ENCODE peak calls at places on chromosome 19, in seven cellular contexts. X is NCI-H2081; G is activated CD4-positive, alpha-beta T cell treated with anti-CD3 and anti-CD28 coated beads, Interleukin-2, amount 10 ng/mL, durations not matched to agents 7 days and 5 days; E is NCI-H1694; B is activated naive CD4-positive, alpha-beta T cell treated with anti-CD3 and anti-CD28 coated beads for 36 hours; K is aorta; A is kidney glomerular epithelial cell. P is an unnamed sample.

GRCh38 chr19:18159810-18160209 is 6.8 kb downstream of the PIK3R2 start:
- DNase-seq in X (no peak), G (no peak), E (no peak), B (no peak), K (no peak), A (no peak), P (no peak)

GRCh38 chr19:13861714-13862531 is 15.0 kb upstream of the NANOS3 start:
- DNase-seq in X (peak), G (peak), E (peak), B (peak), K (peak), A (peak), P (peak)

GRCh38 chr19:2495130-2495641 is 19.3 kb downstream of the GADD45B start:
- DNase-seq in X (peak), G (peak), E (no peak), B (no peak), K (peak), A (peak), P (no peak)

GRCh38 chr19:36140289-36141038 is 598 bp downstream of the CAPNS1 start:
- DNase-seq in X (peak), G (peak), E (peak), B (peak), K (peak), A (peak), P (peak)

GRCh38 chr19:43316591-43317319 is 36.7 kb upstream of the CD177 start:
- DNase-seq in X (no peak), G (no peak), E (no peak), B (no peak), K (no peak), A (no peak), P (no peak)

GRCh38 chr19:16467581-16467980 is 4.2 kb downstream of the EPS15L1 start:
- DNase-seq in X (no peak), G (no peak), E (no peak), B (no peak), K (no peak), A (no peak), P (no peak)

GRCh38 chr19:46471116-46471733 is at the start of gene PNMA8A:
- DNase-seq in X (no peak), G (no peak), E (peak), B (no peak), K (peak), A (peak), P (no peak)

GRCh38 chr19:52703917-52704316 is 30.9 kb downstream of the ZNF611 start:
- DNase-seq in X (no peak), G (no peak), E (no peak), B (no peak), K (no peak), A (no peak), P (no peak)

GRCh38 chr19:4061178-4061682 is 5.5 kb downstream of the ZBTB7A start:
- DNase-seq in X (no peak), G (no peak), E (no peak), B (no peak), K (peak), A (no peak), P (no peak)

GRCh38 chr19:33622505-33622808 is 704 bp downstream of the CHST8 start:
- DNase-seq in X (no peak), G (no peak), E (no peak), B (no peak), K (no peak), A (no peak), P (no peak)

GRCh38 chr19:13995878-13996765 is 10.0 kb downstream of the RFX1 start:
- DNase-seq in X (no peak), G (no peak), E (no peak), B (no peak), K (peak), A (no peak), P (no peak)

GRCh38 chr19:35357867-35358573 is at the start of gene FFAR3:
- DNase-seq in X (no peak), G (no peak), E (no peak), B (peak), K (peak), A (no peak), P (peak)

GRCh38 chr19:41626278-41626677 is 596 bp downstream of the CEACAM4 start:
- DNase-seq in X (no peak), G (no peak), E (no peak), B (no peak), K (no peak), A (no peak), P (no peak)

GRCh38 chr19:40556953-40557530 is 19.6 kb upstream of the SHKBP1 start:
- DNase-seq in X (no peak), G (no peak), E (no peak), B (no peak), K (no peak), A (no peak), P (no peak)

GRCh38 chr19:21698215-21698614 is 69.2 kb downstream of the ZNF100 start:
- DNase-seq in X (no peak), G (peak), E (no peak), B (no peak), K (no peak), A (peak), P (no peak)

GRCh38 chr19:10289167-10289835 is 451 bp upstream of the ICAM5 start:
- DNase-seq in X (peak), G (peak), E (no peak), B (peak), K (no peak), A (no peak), P (no peak)

GRCh38 chr19:40367577-40368434 is 19.3 kb downstream of the PLD3 start:
- DNase-seq in X (no peak), G (no peak), E (no peak), B (no peak), K (no peak), A (no peak), P (no peak)

GRCh38 chr19:34428549-34429285 is 536 bp downstream of the UBA2 start:
- DNase-seq in X (no peak), G (peak), E (peak), B (peak), K (peak), A (no peak), P (peak)

GRCh38 chr19:15418112-15418587 is 638 bp downstream of the AKAP8L start:
- DNase-seq in X (peak), G (no peak), E (peak), B (no peak), K (no peak), A (peak), P (no peak)